ENCODE peak calls at places on chromosomes 1 and 21, in four cellular contexts. I is NCI-H2171 treated with DMSO at 0.1 percent for 48 hours; D is cerebellar cortex; F is activated CD4-positive, alpha-beta T cell treated with anti-CD3 and anti-CD28 coated beads, Interleukin-2, amount 50 U/mL, for 1 hour. E is an unnamed sample.
A peak's percentile ranks its signal among the peaks of the same experiment; 100 is the strongest.

GRCh38 chr1:84145051-84145450 is 980 bp downstream of the PRKACB start:
- DNase-seq in I (no peak), D (no peak), F (no peak), E (no peak)

GRCh38 chr21:42234026-42234425 is 15.1 kb downstream of the ABCG1 start:
- DNase-seq in I (no peak), D (no peak), F (no peak), E (no peak)

GRCh38 chr1:180382326-180383115 is 119.9 kb downstream of the ACBD6 start:
- DNase-seq in I (no peak), D (no peak), F (no peak), E (no peak)

GRCh38 chr1:64263335-64263734 is 59.9 kb downstream of the UBE2U start:
- DNase-seq in I (no peak), D (no peak), F (no peak), E (no peak)

GRCh38 chr1:210686841-210687240 is 358.1 kb downstream of the HHAT start:
- DNase-seq in I (no peak), D (no peak), F (no peak), E (no peak)

GRCh38 chr1:29786791-29787732 is 550.7 kb downstream of the PTPRU start:
- DNase-seq in I (no peak), D (no peak), F (no peak), E (no peak)

GRCh38 chr1:8025671-8026144 is 401 bp downstream of the ERRFI1 start:
- DNase-seq in I (no peak), D (no peak), F (no peak), E (no peak)

GRCh38 chr1:66589326-66589725 is 55.4 kb downstream of the SGIP1 start:
- DNase-seq in I (no peak), D (no peak), F (no peak), E (no peak)

GRCh38 chr1:156927215-156928042 is 7.0 kb downstream of the LRRC71 start:
- DNase-seq in I (peak; percentile 35), D (peak; percentile 67), F (peak; percentile 67), E (peak; percentile 37)

GRCh38 chr1:83996621-83997020 is 2.3 kb downstream of the TTLL7 start:
- DNase-seq in I (peak; percentile 7), D (peak; percentile 33), F (no peak), E (peak; percentile 33)

GRCh38 chr21:41433566-41433965 is 7.5 kb downstream of the MX1 start:
- DNase-seq in I (no peak), D (no peak), F (no peak), E (no peak)

E was measured in RCC 7860.